ENCODE peak calls at places on chromosomes 3 and 15, in six cellular contexts. S is heart right ventricle, R is astrocyte of the spinal cord, H is A549, E is MM.1S, B is IMR-90. Z is an unnamed sample.

GRCh38 chr15:43792761-43793493 is 807 bp downstream of the SERF2 start:
- DNase-seq in S (peak; percentile 49), B (peak; percentile 34), H (peak; percentile 26), E (no peak), R (no peak), Z (no peak)

GRCh38 chr15:79185199-79185598 is 94.6 kb upstream of the RASGRF1 start:
- DNase-seq in S (no peak), R (no peak), B (no peak), E (peak; percentile 33), H (no peak), Z (no peak)

GRCh38 chr3:175983369-175983768 is 1124.2 kb downstream of the NAALADL2 start:
- DNase-seq in B (peak; percentile 61), S (no peak), H (no peak), E (no peak), R (no peak), Z (no peak)

GRCh38 chr3:188432826-188433525 is 279.0 kb downstream of the LPP start:
- DNase-seq in E (no peak), H (no peak), B (peak; percentile 59), S (peak; percentile 16), R (peak; percentile 53), Z (no peak)

GRCh38 chr3:87206635-87207034 is 20.5 kb upstream of the CHMP2B start:
- DNase-seq in H (no peak), S (no peak), R (no peak), E (no peak), B (no peak), Z (no peak)

GRCh38 chr15:67850336-67850735 is 10.5 kb upstream of the RNU6-1 start:
- DNase-seq in R (no peak), H (no peak), B (no peak), E (no peak), S (no peak), Z (no peak)

GRCh38 chr3:35776346-35776745 is 137.0 kb downstream of the ARPP21 start:
- DNase-seq in S (no peak), H (no peak), E (no peak), B (no peak), R (no peak), Z (no peak)

GRCh38 chr15:69719527-69719926 is 266.9 kb downstream of the RPLP1 start:
- DNase-seq in E (no peak), H (no peak), S (peak; percentile 21), R (no peak), B (no peak), Z (no peak)

GRCh38 chr15:74133703-74134386 is 3.5 kb downstream of the ISLR2 start:
- DNase-seq in H (no peak), E (no peak), R (no peak), S (no peak), B (no peak), Z (no peak)

GRCh38 chr15:83775738-83776137 is 121.8 kb downstream of the ADAMTSL3 start:
- DNase-seq in S (no peak), E (no peak), R (no peak), B (no peak), H (no peak), Z (no peak)

GRCh38 chr15:84908564-84908963 is 24.1 kb downstream of the SLC28A1 start:
- DNase-seq in R (no peak), H (no peak), E (no peak), B (no peak), S (no peak), Z (no peak)

GRCh38 chr15:90665288-90666134 is 51.6 kb upstream of the BLM start:
- DNase-seq in E (no peak), S (peak; percentile 68), R (peak; percentile 46), B (peak; percentile 58), H (peak; percentile 95), Z (no peak)

GRCh38 chr3:27326211-27326948 is 42.8 kb downstream of the NEK10 start:
- DNase-seq in E (no peak), B (peak; percentile 98), S (peak; percentile 52), H (no peak), R (peak; percentile 87), Z (peak; percentile 90)

DNA sequence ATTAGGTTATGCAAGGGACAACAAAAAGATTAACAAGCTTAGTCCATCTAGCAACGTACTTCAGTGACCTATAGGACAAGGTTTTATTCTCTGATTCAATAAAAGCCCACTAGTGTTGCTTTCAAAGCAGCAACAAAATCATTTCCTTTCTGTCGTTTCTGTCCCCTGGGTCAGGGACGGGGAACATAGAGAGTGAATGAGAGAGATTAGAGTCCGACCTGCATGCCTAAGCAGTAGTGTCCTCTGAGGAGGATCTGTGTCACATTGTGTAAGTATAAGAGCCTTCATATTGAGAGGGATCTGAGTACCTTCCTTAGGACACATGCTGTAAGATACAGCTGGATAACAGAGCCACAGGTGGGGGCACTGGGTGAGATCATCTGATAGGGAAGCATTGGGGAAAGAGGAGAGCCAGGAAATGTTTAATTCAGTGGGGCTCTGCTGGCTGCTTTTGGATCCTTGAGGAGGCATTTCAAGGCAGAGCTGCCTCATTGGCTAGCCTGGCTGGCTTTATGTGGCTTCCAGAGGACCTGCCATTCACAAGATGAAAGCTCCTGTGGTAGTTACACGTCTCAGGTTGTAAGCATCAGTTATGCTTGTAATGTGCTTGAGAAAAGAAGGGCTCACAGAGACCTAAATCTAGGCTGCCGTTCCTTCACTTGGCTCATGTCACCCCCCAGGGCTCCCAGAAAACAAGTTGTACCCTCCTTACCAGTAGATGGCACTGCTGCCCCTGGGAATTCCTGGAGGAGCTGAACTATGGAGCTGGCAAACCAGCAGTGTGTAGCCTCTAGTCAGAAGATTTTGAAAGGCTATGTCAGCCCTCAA is 2.7 kb downstream of the TMEM108 start:
- DNase-seq in B (peak; percentile 71), R (peak; percentile 81), E (peak; percentile 56), S (peak; percentile 78), H (peak; percentile 67), Z (peak; percentile 22)
- H3K4me3 ChIP-seq in B (no peak overlapping the region), R (no peak overlapping the region), E (no peak overlapping the region), S (no peak overlapping the region), H (no peak overlapping the region), Z (no peak overlapping the region)

DNA sequence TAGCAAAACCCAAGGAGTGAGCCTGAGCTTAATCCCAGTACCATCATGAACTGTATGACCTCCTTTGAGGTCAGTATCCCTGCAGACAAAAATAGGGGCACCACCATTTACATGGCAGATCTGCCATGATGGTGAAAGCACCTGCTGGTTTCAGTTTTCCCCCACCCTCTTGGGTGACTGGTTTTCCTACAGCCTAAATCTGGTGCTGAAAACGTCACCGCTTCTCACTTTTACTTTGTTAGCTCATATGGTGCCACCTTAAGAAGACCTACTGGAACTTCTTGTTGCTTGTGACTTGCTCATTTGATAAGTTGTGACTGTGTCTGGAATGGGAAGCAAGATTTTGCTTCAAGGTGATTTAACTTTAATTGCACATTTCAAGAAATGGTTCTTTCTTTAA is 5.1 kb downstream of the PPP1R2 start:
- DNase-seq in H (no peak), R (no peak), E (peak; percentile 99), S (no peak), B (no peak), Z (no peak)
- H3K4me3 ChIP-seq in H (no peak overlapping the region), R (no peak overlapping the region), E (peak overlapping the region; percentile 17), S (no peak overlapping the region), B (no peak overlapping the region), Z (no peak overlapping the region)

GRCh38 chr15:62021991-62022600 is 38.2 kb downstream of the VPS13C start:
- DNase-seq in B (no peak), R (no peak), H (no peak), E (no peak), S (no peak), Z (no peak)
- H3K4me3 ChIP-seq in B (no peak overlapping the region), R (no peak overlapping the region), H (no peak overlapping the region), E (no peak overlapping the region), S (no peak overlapping the region), Z (no peak overlapping the region)

DNA sequence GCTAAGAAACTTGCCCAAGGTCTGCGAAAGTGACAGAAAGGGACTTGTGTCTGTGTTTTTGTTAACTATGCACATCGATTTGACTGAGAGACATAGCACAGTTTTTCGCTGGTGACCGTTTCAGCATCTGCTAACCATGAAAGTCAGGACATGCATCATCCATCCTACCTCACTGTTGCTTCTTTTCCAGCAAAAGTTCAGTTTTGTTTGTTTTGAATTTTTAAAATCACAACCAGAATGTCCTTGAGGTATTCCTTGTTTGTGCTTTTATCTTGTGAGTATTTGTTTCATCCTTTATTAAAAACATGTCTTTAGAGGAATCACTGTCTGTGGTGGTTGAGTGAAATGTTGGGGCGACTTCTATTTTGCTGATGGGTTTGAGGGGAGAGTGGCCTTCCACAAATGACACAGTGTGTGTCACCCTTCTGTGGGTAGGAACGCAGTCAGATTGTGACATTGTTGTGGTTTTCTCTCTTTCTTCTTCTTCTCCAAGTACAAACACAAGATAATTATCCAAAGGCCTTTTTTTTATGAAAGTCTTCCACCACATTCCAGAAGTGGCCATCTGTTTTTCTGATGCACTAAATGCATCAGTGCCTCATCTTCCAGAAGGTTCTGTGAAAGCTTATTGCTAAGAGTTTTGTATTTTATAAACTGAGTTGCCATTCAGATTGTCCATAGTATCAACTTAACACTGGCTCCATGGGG is 214.4 kb upstream of the NR2E3 start:
- DNase-seq in E (no peak), B (peak; percentile 21), S (no peak), H (no peak), R (peak; percentile 26), Z (no peak)
- H3K4me3 ChIP-seq in E (no peak overlapping the region), B (no peak overlapping the region), S (no peak overlapping the region), H (no peak overlapping the region), R (no peak overlapping the region), Z (no peak overlapping the region)

GRCh38 chr15:61172325-61172724 is 56.8 kb downstream of the RORA start:
- DNase-seq in H (no peak), R (no peak), B (no peak), E (no peak), S (no peak), Z (no peak)

GRCh38 chr15:61171190-61171589 is 57.9 kb downstream of the RORA start:
- DNase-seq in H (no peak), R (no peak), B (no peak), S (no peak), E (no peak), Z (no peak)

GRCh38 chr15:61169904-61170695 is 59.0 kb downstream of the RORA start:
- DNase-seq in E (peak; percentile 73), S (no peak), B (no peak), H (no peak), R (no peak), Z (no peak)

GRCh38 chr15:61173899-61174689 is 55.0 kb downstream of the RORA start:
- DNase-seq in S (no peak), E (no peak), R (no peak), H (no peak), B (no peak), Z (no peak)

DNA sequence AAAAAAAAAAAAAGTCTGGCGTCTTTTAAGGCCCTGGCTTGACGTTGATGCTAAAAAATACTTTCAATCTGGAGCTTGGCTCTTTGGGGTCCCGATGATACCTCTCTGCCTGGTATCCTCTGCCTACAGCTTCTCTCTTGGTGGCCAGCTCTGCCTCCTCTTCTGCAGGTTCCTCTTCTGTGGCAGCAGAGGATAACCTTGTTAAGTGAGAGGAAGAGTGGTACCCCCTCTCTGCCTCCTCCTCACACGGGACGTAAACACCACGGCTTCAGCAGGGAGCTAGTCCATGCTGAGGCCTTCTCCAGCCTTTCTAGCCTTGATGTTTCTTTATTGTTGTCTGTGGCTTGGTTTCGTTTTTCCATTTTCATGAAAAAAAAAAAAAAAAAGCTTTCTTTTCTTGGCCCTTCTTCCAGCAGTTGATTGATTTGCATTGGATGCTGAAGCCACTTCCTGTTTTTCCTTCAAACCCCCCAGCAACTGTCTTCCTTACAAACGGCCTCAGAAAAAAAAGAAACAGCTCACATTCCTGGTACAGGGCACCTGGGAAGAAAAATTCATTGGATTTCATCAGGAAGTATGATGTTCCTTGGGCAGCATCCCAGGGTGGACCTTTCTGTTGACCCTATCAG is 59.7 kb downstream of the RORA start:
- DNase-seq in S (no peak), R (no peak), E (no peak), B (no peak), H (no peak), Z (no peak)
- H3K4me3 ChIP-seq in S (no peak overlapping the region), R (no peak overlapping the region), E (peak overlapping the region; percentile 25), B (no peak overlapping the region), H (no peak overlapping the region), Z (no peak overlapping the region)

Z was measured in skeletal muscle cell.